ENCODE peak calls at places on chromosomes 5 and 9, in ten cellular contexts. W is transverse colon, D is breast epithelium, Q is suprapubic skin, R is HCT116, B is stomach, V is esophagus squamous epithelium, Z is heart left ventricle, J is A549, G is adrenal gland. S is an unnamed sample.

GRCh38 chr9:7676757-7677156 is 122.8 kb downstream of the DMAC1 start:
- DNase-seq in W (no peak), D (no peak), Q (no peak), R (no peak), B (no peak), V (no peak), Z (no peak), J (no peak), G (no peak), S (no peak)

GRCh38 chr5:6291961-6292360 is 86.4 kb downstream of the MED10 start:
- DNase-seq in W (no peak), D (no peak), Q (no peak), R (peak; percentile 12), B (no peak), V (no peak), Z (no peak), J (peak; percentile 18), G (no peak), S (no peak)

GRCh38 chr9:13580760-13581159 is 301.3 kb upstream of the MPDZ start:
- DNase-seq in W (no peak), D (no peak), Q (no peak), R (no peak), B (no peak), V (no peak), Z (no peak), J (no peak), G (no peak), S (no peak)

GRCh38 chr9:133234577-133235322 is 25.7 kb upstream of the OBP2B start:
- DNase-seq in W (no peak), D (peak; percentile 2), Q (no peak), R (no peak), B (no peak), V (no peak), Z (no peak), J (no peak), G (no peak), S (no peak)

GRCh38 chr5:88675159-88675757 is 207.7 kb downstream of the MEF2C start:
- DNase-seq in W (no peak), D (no peak), Q (no peak), R (no peak), B (no peak), V (no peak), Z (no peak), J (no peak), G (no peak), S (no peak)

GRCh38 chr5:145867806-145868205 is 5.0 kb downstream of the GRXCR2 start:
- DNase-seq in W (no peak), D (no peak), Q (no peak), R (no peak), B (no peak), V (no peak), Z (no peak), J (no peak), G (no peak), S (no peak)

GRCh38 chr5:93249651-93250289 is 331.2 kb downstream of the NR2F1-AS1 start:
- DNase-seq in W (no peak), D (no peak), Q (no peak), R (peak; percentile 34), B (no peak), V (no peak), Z (no peak), J (no peak), G (no peak), S (no peak)

GRCh38 chr5:135567661-135568060 is 11.1 kb downstream of the CXCL14 start:
- DNase-seq in W (no peak), D (no peak), Q (no peak), R (no peak), B (no peak), V (no peak), Z (no peak), J (no peak), G (no peak), S (no peak)

GRCh38 chr5:103475629-103476240 is 86.9 kb downstream of the NUDT12 start:
- DNase-seq in W (no peak), D (no peak), Q (no peak), R (peak; percentile 33), B (no peak), V (no peak), Z (no peak), J (peak; percentile 50), G (no peak), S (peak; percentile 7)

GRCh38 chr9:4118666-4119065 is 181.2 kb downstream of the GLIS3 start:
- DNase-seq in W (no peak), D (no peak), Q (no peak), R (no peak), B (no peak), V (no peak), Z (no peak), J (no peak), G (peak; percentile 42), S (no peak)

GRCh38 chr5:65708140-65708539 is 13.8 kb downstream of the SGTB start:
- DNase-seq in W (no peak), D (no peak), Q (no peak), R (no peak), B (no peak), V (no peak), Z (no peak), J (no peak), G (no peak), S (no peak)

GRCh38 chr9:90124961-90125360 is 517.7 kb downstream of the DIRAS2 start:
- DNase-seq in W (no peak), D (no peak), Q (no peak), R (no peak), B (no peak), V (no peak), Z (no peak), J (no peak), G (no peak), S (no peak)

GRCh38 chr9:113401027-113401792 is at the start of gene ALAD:
- DNase-seq in W (peak; percentile 100), D (peak; percentile 98), Q (peak; percentile 99), R (peak; percentile 94), B (peak; percentile 100), V (peak; percentile 90), Z (peak; percentile 100), J (peak; percentile 98), G (peak; percentile 98), S (peak; percentile 93)
- TF ChIP-seq POLR2A in W (peak; percentile 64), D (peak; percentile 34), Q (no peak), R (peak; percentile 41), B (no peak), V (peak; percentile 72), Z (no peak), J (peak; percentile 60), G (peak; percentile 87), S (peak; percentile 56)

GRCh38 chr9:2173170-2173569 is 158.0 kb downstream of the SMARCA2 start:
- DNase-seq in W (no peak), D (no peak), Q (no peak), R (no peak), B (no peak), V (no peak), Z (no peak), J (no peak), G (no peak), S (no peak)
- TF ChIP-seq POLR2A in W (no peak), D (no peak), Q (no peak), R (no peak), B (no peak), V (no peak), Z (no peak), J (no peak), G (no peak), S (no peak)

GRCh38 chr5:891117-891836 is 1.3 kb downstream of the BRD9 start:
- DNase-seq in W (peak; percentile 31), D (no peak), Q (peak; percentile 73), R (peak; percentile 79), B (no peak), V (no peak), Z (no peak), J (peak; percentile 60), G (no peak), S (no peak)

GRCh38 chr5:893711-894110 is 1.0 kb downstream of the TRIP13 start:
- DNase-seq in W (no peak), D (no peak), Q (no peak), R (no peak), B (no peak), V (no peak), Z (no peak), J (no peak), G (no peak), S (no peak)

GRCh38 chr5:891837-892389 is 688 bp downstream of the BRD9 start:
- DNase-seq in W (peak; percentile 29), D (no peak), Q (no peak), R (no peak), B (no peak), V (no peak), Z (no peak), J (no peak), G (peak; percentile 30), S (peak; percentile 67)

GRCh38 chr5:893137-893506 is 438 bp downstream of the TRIP13 start:
- DNase-seq in W (no peak), D (no peak), Q (no peak), R (no peak), B (no peak), V (no peak), Z (no peak), J (no peak), G (no peak), S (no peak)

DNA sequence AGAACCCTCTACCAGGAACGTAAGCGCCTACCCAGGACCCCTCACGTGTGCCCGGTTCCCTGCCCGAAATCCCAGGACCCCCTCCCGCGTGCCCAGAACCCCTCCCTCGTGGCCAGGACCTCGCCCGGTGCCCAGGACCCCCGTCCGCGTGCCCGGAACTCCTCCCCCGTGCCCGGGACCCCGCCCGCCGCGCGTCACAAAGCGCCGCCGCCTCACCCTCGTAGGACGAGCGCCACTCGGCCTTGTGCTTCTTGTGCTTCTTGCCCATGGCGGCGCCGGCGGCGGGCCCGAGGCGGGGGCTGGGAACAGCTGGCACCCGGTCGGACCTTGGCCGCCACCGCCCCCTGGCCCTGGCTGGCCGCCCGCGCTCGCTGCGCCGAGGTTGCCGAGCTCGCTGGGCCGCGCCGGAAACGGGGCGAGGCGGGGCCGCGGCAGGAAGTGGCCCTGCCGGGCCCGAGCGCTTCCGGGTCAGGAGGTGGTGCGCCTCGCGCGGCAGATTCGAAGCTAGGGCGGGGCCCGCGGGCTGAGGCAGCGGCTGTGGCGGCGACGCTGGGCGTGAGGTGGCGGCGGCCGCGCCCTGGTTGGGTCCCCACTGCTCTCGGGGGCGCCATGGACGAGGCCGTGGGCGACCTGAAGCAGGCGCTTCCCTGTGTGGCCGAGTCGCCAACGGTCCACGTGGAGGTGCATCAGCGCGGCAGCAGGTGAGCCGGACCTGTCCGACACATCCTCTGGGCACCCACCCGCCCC is at the start of the genes BRD9 and TRIP13:
- DNase-seq in W (peak; percentile 88), D (peak; percentile 64), Q (no peak), R (peak; percentile 38), B (peak; percentile 85), V (peak; percentile 30), Z (peak; percentile 88), J (peak; percentile 82), G (peak; percentile 79), S (peak; percentile 99)
- TF ChIP-seq POLR2A in W (peak; percentile 24), D (no peak), Q (peak; percentile 53), R (peak; percentile 78), B (no peak), V (peak; percentile 61), Z (no peak), J (peak; percentile 40), G (no peak), S (peak; percentile 86)

DNA sequence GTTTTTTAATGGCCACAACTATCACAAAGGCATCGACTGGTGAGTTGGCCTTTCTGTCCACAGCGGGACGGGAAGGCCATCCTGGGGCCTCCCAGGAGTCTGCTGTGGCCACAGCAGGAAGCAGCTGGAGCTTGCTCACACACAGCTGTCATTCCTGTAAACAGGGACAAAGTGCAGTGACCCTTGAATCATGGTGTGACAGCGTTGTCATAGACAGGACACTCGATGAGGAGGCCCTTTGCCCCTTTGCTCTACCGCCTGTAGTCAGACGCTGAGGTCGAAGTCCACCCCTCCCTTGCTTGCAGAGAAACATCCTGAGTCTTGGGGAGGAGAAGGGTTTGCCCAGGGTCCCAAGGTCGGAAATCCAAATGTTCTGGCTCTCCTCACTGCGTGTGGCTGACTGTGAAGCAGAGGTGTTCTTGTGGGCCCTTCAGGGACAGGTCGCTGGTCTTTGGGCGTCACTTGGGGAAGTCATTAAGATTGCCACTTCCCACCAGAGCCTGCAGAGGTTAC is 35.1 kb downstream of the NDST1 start:
- DNase-seq in W (peak; percentile 86), D (no peak), Q (no peak), R (no peak), B (peak; percentile 31), V (no peak), Z (no peak), J (no peak), G (peak; percentile 69), S (no peak)
- TF ChIP-seq POLR2A in W (peak; percentile 46), D (no peak), Q (no peak), R (no peak), B (no peak), V (no peak), Z (no peak), J (no peak), G (peak; percentile 14), S (no peak)

S was measured in H54.